ENCODE peak calls at places on chromosome 15, in eight cellular contexts. One of them, this sample, is unnamed.

GRCh38 chr15:91886878-91887277 is 33.4 kb downstream of the SLCO3A1 start:
- DNase-seq in naive thymus-derived CD4-positive, alpha-beta T cell: no peak
- DNase-seq in mesothelial cell of epicardium: no peak
- DNase-seq in ecto neural progenitor cell: no peak
- DNase-seq in naive thymus-derived CD8-positive, alpha-beta T cell: no peak
- DNase-seq in activated CD4-positive, alpha-beta memory T cell treated with anti-CD3 and anti-CD28 coated beads for 36 hours: no peak
- DNase-seq in H7: no peak
- DNase-seq in colonic mucosa: no peak
- DNase-seq in this sample: no peak

GRCh38 chr15:52858388-52859176 is 68.4 kb upstream of the ONECUT1 start:
- DNase-seq in ecto neural progenitor cell: no peak
- DNase-seq in colonic mucosa: no peak
- DNase-seq in naive thymus-derived CD8-positive, alpha-beta T cell: no peak
- DNase-seq in activated CD4-positive, alpha-beta memory T cell treated with anti-CD3 and anti-CD28 coated beads for 36 hours: no peak
- DNase-seq in naive thymus-derived CD4-positive, alpha-beta T cell: no peak
- DNase-seq in mesothelial cell of epicardium: no peak
- DNase-seq in H7: no peak
- DNase-seq in this sample: no peak

GRCh38 chr15:57138260-57138895 is 219.9 kb downstream of the TCF12 start:
- DNase-seq in colonic mucosa: no peak
- DNase-seq in ecto neural progenitor cell: peak; percentile 56
- DNase-seq in H7: peak; percentile 60
- DNase-seq in activated CD4-positive, alpha-beta memory T cell treated with anti-CD3 and anti-CD28 coated beads for 36 hours: no peak
- DNase-seq in naive thymus-derived CD8-positive, alpha-beta T cell: no peak
- DNase-seq in naive thymus-derived CD4-positive, alpha-beta T cell: no peak
- DNase-seq in mesothelial cell of epicardium: no peak
- DNase-seq in this sample: no peak

GRCh38 chr15:93899817-93900216 is 331.5 kb upstream of the MCTP2 start:
- DNase-seq in ecto neural progenitor cell: peak; percentile 43
- DNase-seq in mesothelial cell of epicardium: no peak
- DNase-seq in activated CD4-positive, alpha-beta memory T cell treated with anti-CD3 and anti-CD28 coated beads for 36 hours: no peak
- DNase-seq in naive thymus-derived CD4-positive, alpha-beta T cell: no peak
- DNase-seq in H7: no peak
- DNase-seq in colonic mucosa: no peak
- DNase-seq in naive thymus-derived CD8-positive, alpha-beta T cell: no peak
- DNase-seq in this sample: no peak

GRCh38 chr15:43204016-43204901 is 16.6 kb downstream of the EPB42 start:
- DNase-seq in naive thymus-derived CD8-positive, alpha-beta T cell: peak; percentile 32
- DNase-seq in H7: peak; percentile 80
- DNase-seq in naive thymus-derived CD4-positive, alpha-beta T cell: peak; percentile 29
- DNase-seq in colonic mucosa: peak; percentile 29
- DNase-seq in mesothelial cell of epicardium: no peak
- DNase-seq in ecto neural progenitor cell: peak; percentile 55
- DNase-seq in activated CD4-positive, alpha-beta memory T cell treated with anti-CD3 and anti-CD28 coated beads for 36 hours: peak; percentile 65
- DNase-seq in this sample: no peak

GRCh38 chr15:71677766-71678165 is 132.6 kb upstream of the NR2E3 start:
- DNase-seq in H7: no peak
- DNase-seq in activated CD4-positive, alpha-beta memory T cell treated with anti-CD3 and anti-CD28 coated beads for 36 hours: no peak
- DNase-seq in ecto neural progenitor cell: no peak
- DNase-seq in mesothelial cell of epicardium: no peak
- DNase-seq in naive thymus-derived CD8-positive, alpha-beta T cell: no peak
- DNase-seq in colonic mucosa: no peak
- DNase-seq in naive thymus-derived CD4-positive, alpha-beta T cell: no peak
- DNase-seq in this sample: no peak

GRCh38 chr15:38414351-38414750 is 39.6 kb upstream of the FAM98B start:
- DNase-seq in mesothelial cell of epicardium: no peak
- DNase-seq in activated CD4-positive, alpha-beta memory T cell treated with anti-CD3 and anti-CD28 coated beads for 36 hours: peak; percentile 16
- DNase-seq in naive thymus-derived CD4-positive, alpha-beta T cell: no peak
- DNase-seq in naive thymus-derived CD8-positive, alpha-beta T cell: no peak
- DNase-seq in ecto neural progenitor cell: peak; percentile 56
- DNase-seq in H7: peak; percentile 61
- DNase-seq in colonic mucosa: peak; percentile 50
- DNase-seq in this sample: no peak

GRCh38 chr15:32718082-32718821 is 448 bp downstream of the GREM1 start:
- DNase-seq in colonic mucosa: peak; percentile 25
- DNase-seq in mesothelial cell of epicardium: no peak
- DNase-seq in naive thymus-derived CD4-positive, alpha-beta T cell: no peak
- DNase-seq in naive thymus-derived CD8-positive, alpha-beta T cell: no peak
- DNase-seq in H7: peak; percentile 76
- DNase-seq in ecto neural progenitor cell: peak; percentile 65
- DNase-seq in activated CD4-positive, alpha-beta memory T cell treated with anti-CD3 and anti-CD28 coated beads for 36 hours: no peak
- DNase-seq in this sample: no peak

GRCh38 chr15:32831458-32831857 is 113.7 kb downstream of the GREM1 start:
- DNase-seq in colonic mucosa: no peak
- DNase-seq in naive thymus-derived CD8-positive, alpha-beta T cell: no peak
- DNase-seq in ecto neural progenitor cell: no peak
- DNase-seq in mesothelial cell of epicardium: no peak
- DNase-seq in activated CD4-positive, alpha-beta memory T cell treated with anti-CD3 and anti-CD28 coated beads for 36 hours: no peak
- DNase-seq in naive thymus-derived CD4-positive, alpha-beta T cell: no peak
- DNase-seq in H7: no peak
- DNase-seq in this sample: no peak

GRCh38 chr15:38707802-38708671 is 143.4 kb upstream of the RASGRP1 start:
- DNase-seq in activated CD4-positive, alpha-beta memory T cell treated with anti-CD3 and anti-CD28 coated beads for 36 hours: peak; percentile 46
- DNase-seq in ecto neural progenitor cell: peak; percentile 53
- DNase-seq in colonic mucosa: peak; percentile 55
- DNase-seq in mesothelial cell of epicardium: no peak
- DNase-seq in naive thymus-derived CD4-positive, alpha-beta T cell: peak; percentile 51
- DNase-seq in naive thymus-derived CD8-positive, alpha-beta T cell: peak; percentile 51
- DNase-seq in H7: peak; percentile 25
- DNase-seq in this sample: no peak

GRCh38 chr15:50774450-50774849 is 8.9 kb upstream of the SPPL2A start:
- DNase-seq in colonic mucosa: no peak
- DNase-seq in naive thymus-derived CD8-positive, alpha-beta T cell: peak; percentile 19
- DNase-seq in activated CD4-positive, alpha-beta memory T cell treated with anti-CD3 and anti-CD28 coated beads for 36 hours: no peak
- DNase-seq in H7: no peak
- DNase-seq in mesothelial cell of epicardium: no peak
- DNase-seq in ecto neural progenitor cell: no peak
- DNase-seq in naive thymus-derived CD4-positive, alpha-beta T cell: peak; percentile 30
- DNase-seq in this sample: no peak

GRCh38 chr15:99135194-99135593 is 30.3 kb downstream of the SYNM start:
- DNase-seq in activated CD4-positive, alpha-beta memory T cell treated with anti-CD3 and anti-CD28 coated beads for 36 hours: peak; percentile 20
- DNase-seq in ecto neural progenitor cell: no peak
- DNase-seq in colonic mucosa: no peak
- DNase-seq in naive thymus-derived CD4-positive, alpha-beta T cell: no peak
- DNase-seq in naive thymus-derived CD8-positive, alpha-beta T cell: no peak
- DNase-seq in mesothelial cell of epicardium: no peak
- DNase-seq in H7: no peak
- DNase-seq in this sample: no peak

GRCh38 chr15:25900901-25901300 is 37.8 kb upstream of the ATP10A start:
- DNase-seq in naive thymus-derived CD8-positive, alpha-beta T cell: no peak
- DNase-seq in activated CD4-positive, alpha-beta memory T cell treated with anti-CD3 and anti-CD28 coated beads for 36 hours: no peak
- DNase-seq in H7: peak; percentile 4
- DNase-seq in naive thymus-derived CD4-positive, alpha-beta T cell: no peak
- DNase-seq in ecto neural progenitor cell: no peak
- DNase-seq in mesothelial cell of epicardium: no peak
- DNase-seq in colonic mucosa: no peak
- DNase-seq in this sample: no peak

GRCh38 chr15:34879112-34879511 is 83.8 kb upstream of the ACTC1 start:
- DNase-seq in activated CD4-positive, alpha-beta memory T cell treated with anti-CD3 and anti-CD28 coated beads for 36 hours: no peak
- DNase-seq in naive thymus-derived CD4-positive, alpha-beta T cell: no peak
- DNase-seq in naive thymus-derived CD8-positive, alpha-beta T cell: no peak
- DNase-seq in mesothelial cell of epicardium: no peak
- DNase-seq in colonic mucosa: no peak
- DNase-seq in H7: no peak
- DNase-seq in ecto neural progenitor cell: no peak
- DNase-seq in this sample: no peak

GRCh38 chr15:101675015-101675414 is 22.8 kb upstream of the TM2D3 start:
- DNase-seq in naive thymus-derived CD8-positive, alpha-beta T cell: no peak
- DNase-seq in activated CD4-positive, alpha-beta memory T cell treated with anti-CD3 and anti-CD28 coated beads for 36 hours: no peak
- DNase-seq in H7: no peak
- DNase-seq in colonic mucosa: no peak
- DNase-seq in naive thymus-derived CD4-positive, alpha-beta T cell: no peak
- DNase-seq in mesothelial cell of epicardium: no peak
- DNase-seq in ecto neural progenitor cell: no peak
- DNase-seq in this sample: no peak

GRCh38 chr15:98800437-98801233 is 152.3 kb downstream of the IGF1R start:
- DNase-seq in naive thymus-derived CD4-positive, alpha-beta T cell: no peak
- DNase-seq in ecto neural progenitor cell: peak; percentile 63
- DNase-seq in naive thymus-derived CD8-positive, alpha-beta T cell: peak; percentile 5
- DNase-seq in activated CD4-positive, alpha-beta memory T cell treated with anti-CD3 and anti-CD28 coated beads for 36 hours: no peak
- DNase-seq in mesothelial cell of epicardium: no peak
- DNase-seq in H7: peak; percentile 49
- DNase-seq in colonic mucosa: peak; percentile 69
- DNase-seq in this sample: no peak

GRCh38 chr15:66766282-66767228 is 64.5 kb downstream of the SMAD6 start:
- DNase-seq in H7: no peak
- DNase-seq in ecto neural progenitor cell: no peak
- DNase-seq in mesothelial cell of epicardium: no peak
- DNase-seq in activated CD4-positive, alpha-beta memory T cell treated with anti-CD3 and anti-CD28 coated beads for 36 hours: no peak
- DNase-seq in colonic mucosa: no peak
- DNase-seq in naive thymus-derived CD4-positive, alpha-beta T cell: no peak
- DNase-seq in naive thymus-derived CD8-positive, alpha-beta T cell: no peak
- DNase-seq in this sample: no peak

GRCh38 chr15:77692614-77693013 is 59.9 kb upstream of the LINGO1 start:
- DNase-seq in H7: no peak
- DNase-seq in naive thymus-derived CD4-positive, alpha-beta T cell: no peak
- DNase-seq in mesothelial cell of epicardium: no peak
- DNase-seq in colonic mucosa: no peak
- DNase-seq in activated CD4-positive, alpha-beta memory T cell treated with anti-CD3 and anti-CD28 coated beads for 36 hours: no peak
- DNase-seq in naive thymus-derived CD8-positive, alpha-beta T cell: no peak
- DNase-seq in ecto neural progenitor cell: no peak
- DNase-seq in this sample: no peak

GRCh38 chr15:60390931-60391501 is 6.8 kb downstream of the ANXA2 start:
- DNase-seq in activated CD4-positive, alpha-beta memory T cell treated with anti-CD3 and anti-CD28 coated beads for 36 hours: peak; percentile 28
- DNase-seq in ecto neural progenitor cell: peak; percentile 75
- DNase-seq in H7: no peak
- DNase-seq in colonic mucosa: peak; percentile 77
- DNase-seq in mesothelial cell of epicardium: no peak
- DNase-seq in naive thymus-derived CD4-positive, alpha-beta T cell: no peak
- DNase-seq in naive thymus-derived CD8-positive, alpha-beta T cell: no peak
- DNase-seq in this sample: no peak

GRCh38 chr15:42133356-42133755 is 23.1 kb downstream of the PLA2G4F start:
- DNase-seq in activated CD4-positive, alpha-beta memory T cell treated with anti-CD3 and anti-CD28 coated beads for 36 hours: no peak
- DNase-seq in H7: no peak
- DNase-seq in naive thymus-derived CD8-positive, alpha-beta T cell: no peak
- DNase-seq in naive thymus-derived CD4-positive, alpha-beta T cell: no peak
- DNase-seq in colonic mucosa: peak; percentile 13
- DNase-seq in mesothelial cell of epicardium: no peak
- DNase-seq in ecto neural progenitor cell: peak; percentile 31
- DNase-seq in this sample: no peak

GRCh38 chr15:85289677-85290365 is 90.6 kb upstream of the AKAP13 start:
- DNase-seq in naive thymus-derived CD4-positive, alpha-beta T cell: peak; percentile 28
- DNase-seq in H7: peak; percentile 77
- DNase-seq in naive thymus-derived CD8-positive, alpha-beta T cell: peak; percentile 25
- DNase-seq in ecto neural progenitor cell: no peak
- DNase-seq in colonic mucosa: peak; percentile 44
- DNase-seq in activated CD4-positive, alpha-beta memory T cell treated with anti-CD3 and anti-CD28 coated beads for 36 hours: peak; percentile 24
- DNase-seq in mesothelial cell of epicardium: no peak
- DNase-seq in this sample: peak; percentile 64

GRCh38 chr15:41997845-41998244 is 23.0 kb downstream of the PLA2G4E start:
- DNase-seq in ecto neural progenitor cell: no peak
- DNase-seq in naive thymus-derived CD4-positive, alpha-beta T cell: no peak
- DNase-seq in naive thymus-derived CD8-positive, alpha-beta T cell: no peak
- DNase-seq in H7: no peak
- DNase-seq in mesothelial cell of epicardium: no peak
- DNase-seq in activated CD4-positive, alpha-beta memory T cell treated with anti-CD3 and anti-CD28 coated beads for 36 hours: no peak
- DNase-seq in colonic mucosa: no peak
- DNase-seq in this sample: no peak

GRCh38 chr15:37031198-37031597 is 69.2 kb downstream of the MEIS2 start:
- DNase-seq in H7: no peak
- DNase-seq in colonic mucosa: no peak
- DNase-seq in mesothelial cell of epicardium: no peak
- DNase-seq in activated CD4-positive, alpha-beta memory T cell treated with anti-CD3 and anti-CD28 coated beads for 36 hours: no peak
- DNase-seq in naive thymus-derived CD8-positive, alpha-beta T cell: no peak
- DNase-seq in naive thymus-derived CD4-positive, alpha-beta T cell: no peak
- DNase-seq in ecto neural progenitor cell: no peak
- DNase-seq in this sample: no peak

GRCh38 chr15:89139613-89140499 is 51.6 kb downstream of the ABHD2 start:
- DNase-seq in naive thymus-derived CD4-positive, alpha-beta T cell: no peak
- DNase-seq in colonic mucosa: no peak
- DNase-seq in H7: peak; percentile 32
- DNase-seq in naive thymus-derived CD8-positive, alpha-beta T cell: no peak
- DNase-seq in mesothelial cell of epicardium: no peak
- DNase-seq in activated CD4-positive, alpha-beta memory T cell treated with anti-CD3 and anti-CD28 coated beads for 36 hours: no peak
- DNase-seq in ecto neural progenitor cell: no peak
- DNase-seq in this sample: no peak

GRCh38 chr15:99174989-99175388 is 70.1 kb downstream of the SYNM start:
- DNase-seq in activated CD4-positive, alpha-beta memory T cell treated with anti-CD3 and anti-CD28 coated beads for 36 hours: no peak
- DNase-seq in H7: no peak
- DNase-seq in naive thymus-derived CD8-positive, alpha-beta T cell: no peak
- DNase-seq in colonic mucosa: no peak
- DNase-seq in ecto neural progenitor cell: no peak
- DNase-seq in naive thymus-derived CD4-positive, alpha-beta T cell: no peak
- DNase-seq in mesothelial cell of epicardium: no peak
- DNase-seq in this sample: no peak

GRCh38 chr15:61196711-61197110 is 32.4 kb downstream of the RORA start:
- DNase-seq in mesothelial cell of epicardium: no peak
- DNase-seq in colonic mucosa: no peak
- DNase-seq in H7: no peak
- DNase-seq in naive thymus-derived CD4-positive, alpha-beta T cell: no peak
- DNase-seq in naive thymus-derived CD8-positive, alpha-beta T cell: no peak
- DNase-seq in activated CD4-positive, alpha-beta memory T cell treated with anti-CD3 and anti-CD28 coated beads for 36 hours: no peak
- DNase-seq in ecto neural progenitor cell: no peak
- DNase-seq in this sample: no peak

GRCh38 chr15:100928632-100929280 is 9.6 kb downstream of the LRRK1 start:
- DNase-seq in colonic mucosa: peak; percentile 47
- DNase-seq in naive thymus-derived CD8-positive, alpha-beta T cell: no peak
- DNase-seq in activated CD4-positive, alpha-beta memory T cell treated with anti-CD3 and anti-CD28 coated beads for 36 hours: no peak
- DNase-seq in H7: no peak
- DNase-seq in naive thymus-derived CD4-positive, alpha-beta T cell: no peak
- DNase-seq in mesothelial cell of epicardium: no peak
- DNase-seq in ecto neural progenitor cell: peak; percentile 44
- DNase-seq in this sample: no peak

GRCh38 chr15:39361497-39361896 is 219.4 kb upstream of the THBS1 start:
- DNase-seq in colonic mucosa: no peak
- DNase-seq in naive thymus-derived CD8-positive, alpha-beta T cell: no peak
- DNase-seq in ecto neural progenitor cell: no peak
- DNase-seq in naive thymus-derived CD4-positive, alpha-beta T cell: no peak
- DNase-seq in activated CD4-positive, alpha-beta memory T cell treated with anti-CD3 and anti-CD28 coated beads for 36 hours: no peak
- DNase-seq in mesothelial cell of epicardium: no peak
- DNase-seq in H7: no peak
- DNase-seq in this sample: no peak

GRCh38 chr15:73065114-73065513 is 12.9 kb downstream of the NEO1 start:
- DNase-seq in naive thymus-derived CD4-positive, alpha-beta T cell: no peak
- DNase-seq in mesothelial cell of epicardium: no peak
- DNase-seq in naive thymus-derived CD8-positive, alpha-beta T cell: no peak
- DNase-seq in H7: no peak
- DNase-seq in ecto neural progenitor cell: no peak
- DNase-seq in activated CD4-positive, alpha-beta memory T cell treated with anti-CD3 and anti-CD28 coated beads for 36 hours: no peak
- DNase-seq in colonic mucosa: no peak
- DNase-seq in this sample: no peak

This sample was measured in NCI-H1048.